ENCODE peak calls at places on chromosomes 13 and 19, in seven cellular contexts. G is pancreas, Y is uterus, X is fibroblast of lung, A is heart right ventricle, U is GM12878, N is gastrocnemius medialis. O is an unnamed sample. For H3K4me1 and H3K9me3, the result is how much of the 10 kb centered on the place peaks cover.

GRCh38 chr19:29098863-29099481 is 114.0 kb downstream of the UQCRFS1 start:
- DNase-seq in X (peak), G (peak), A (peak), N (peak), U (no peak), Y (peak), O (peak)

GRCh38 chr19:49196527-49197240 is 39.1 kb downstream of the TRPM4 start:
- DNase-seq in G (no peak), A (peak), X (peak), Y (peak), N (peak), U (no peak), O (no peak)

GRCh38 chr13:63696055-63696454 is 2280.4 kb upstream of the PCDH20 start:
- DNase-seq in X (peak), N (no peak), G (no peak), A (no peak), U (no peak), Y (no peak), O (no peak)

GRCh38 chr19:7395360-7395781 is 46.6 kb downstream of the ARHGEF18 start:
- DNase-seq in U (no peak), G (no peak), A (no peak), X (no peak), Y (no peak), N (no peak), O (no peak)

GRCh38 chr13:89150362-89150761 is 1479.2 kb downstream of the SLITRK5 start:
- DNase-seq in A (no peak), U (no peak), N (no peak), G (peak), Y (no peak), X (peak), O (no peak)

GRCh38 chr13:41916173-41916954 is 44.5 kb downstream of the VWA8 start:
- DNase-seq in X (peak), G (no peak), Y (no peak), A (no peak), U (peak), N (no peak), O (no peak)

GRCh38 chr13:26999499-26999898 is 172.1 kb downstream of the USP12 start:
- DNase-seq in A (no peak), U (no peak), X (no peak), N (no peak), G (no peak), Y (no peak), O (no peak)

GRCh38 chr19:53951436-53951835 is 11.3 kb upstream of the CACNG8 start:
- DNase-seq in N (no peak), Y (no peak), G (no peak), X (no peak), U (no peak), A (no peak), O (no peak)

GRCh38 chr19:34712606-34713261 is 21.3 kb upstream of the ZNF181 start:
- DNase-seq in N (peak), G (peak), X (peak), Y (peak), A (no peak), U (peak), O (no peak)

GRCh38 chr19:46830864-46831263 is 19.8 kb downstream of the AP2S1 start:
- DNase-seq in X (no peak), Y (no peak), G (no peak), U (no peak), N (no peak), A (no peak), O (no peak)

GRCh38 chr19:33690461-33691427 is 69.0 kb downstream of the CHST8 start:
- DNase-seq in Y (no peak), U (no peak), N (no peak), G (no peak), A (no peak), X (no peak), O (no peak)

GRCh38 chr19:51339687-51340656 is 2.0 kb downstream of the VSIG10L start:
- DNase-seq in U (peak), X (peak), Y (peak), A (peak), N (peak), G (peak), O (peak)

GRCh38 chr13:30818323-30818960 is 83.1 kb downstream of the ALOX5AP start:
- DNase-seq in N (no peak), X (peak), Y (peak), U (no peak), G (no peak), A (no peak), O (peak)

GRCh38 chr19:4326215-4326836 is 12.3 kb downstream of the STAP2 start:
- DNase-seq in Y (no peak), G (no peak), A (no peak), U (no peak), X (no peak), N (no peak), O (no peak)

GRCh38 chr19:3497757-3498515 is 2.5 kb downstream of the DOHH start:
- DNase-seq in A (no peak), G (no peak), U (no peak), X (no peak), Y (no peak), N (no peak), O (no peak)

GRCh38 chr13:49441846-49442245 is 2.0 kb downstream of the CAB39L start:
- DNase-seq in U (no peak), Y (no peak), X (peak), A (no peak), G (no peak), N (no peak), O (no peak)

GRCh38 chr13:44333950-44334675 is 39.5 kb upstream of the SERP2 start:
- DNase-seq in A (no peak), G (no peak), U (no peak), Y (no peak), X (no peak), N (no peak), O (no peak)

GRCh38 chr19:54179921-54180452 is 7.0 kb upstream of the TMC4 start:
- DNase-seq in Y (no peak), U (no peak), G (no peak), N (no peak), X (peak), A (no peak), O (no peak)

GRCh38 chr19:18612772-18613588 is at the start of gene TMEM59L:
- DNase-seq in A (no peak), U (no peak), N (no peak), Y (no peak), X (no peak), G (no peak), O (no peak)

GRCh38 chr13:80010846-80011245 is 330.1 kb downstream of the SPRY2 start:
- DNase-seq in G (no peak), U (no peak), N (no peak), Y (no peak), A (no peak), X (no peak), O (no peak)

GRCh38 chr19:29586401-29586800 is 19.7 kb upstream of the POP4 start:
- DNase-seq in A (no peak), Y (no peak), U (no peak), X (no peak), G (no peak), N (no peak), O (no peak)

GRCh38 chr13:98651716-98652115 is 74.8 kb upstream of the STK24 start:
- DNase-seq in Y (no peak), N (no peak), X (no peak), U (no peak), G (no peak), A (no peak), O (no peak)

GRCh38 chr19:17560205-17560595 is 4.8 kb downstream of the COLGALT1 start:
- DNase-seq in G (no peak), U (no peak), N (peak), X (peak), Y (peak), A (no peak), O (no peak)

GRCh38 chr19:49929611-49930482 is 543 bp upstream of the NUP62 start:
- DNase-seq in U (peak), N (peak), A (peak), G (peak), Y (peak), X (peak), O (peak)

GRCh38 chr19:45528149-45528743 is 21.0 kb downstream of the VASP start:
- DNase-seq in A (no peak), X (peak), G (peak), N (no peak), Y (no peak), U (no peak), O (no peak)

GRCh38 chr13:23350009-23350408 is 83.5 kb downstream of the SACS start:
- DNase-seq in Y (no peak), U (no peak), G (no peak), N (no peak), X (peak), A (no peak), O (no peak)

GRCh38 chr13:23349127-23349897 is 84.2 kb downstream of the SACS start:
- DNase-seq in N (no peak), Y (no peak), U (no peak), A (no peak), X (no peak), G (no peak), O (no peak)

GRCh38 chr13:23347601-23348000 is 85.9 kb downstream of the SACS start:
- DNase-seq in N (peak), Y (no peak), A (no peak), X (no peak), G (no peak), U (no peak), O (no peak)

GRCh38 chr13:23344923-23345322 is 88.6 kb downstream of the SACS start:
- DNase-seq in U (no peak), X (no peak), G (no peak), A (no peak), Y (no peak), N (no peak), O (no peak)

GRCh38 chr13:23348270-23349126 is 85.0 kb downstream of the SACS start:
- DNase-seq in Y (no peak), N (no peak), A (no peak), U (no peak), X (no peak), G (no peak), O (no peak)
- H3K27ac ChIP-seq in Y (no peak), N (peak), A (no peak), U (no peak), X (no peak), G (no peak), O (no peak)

DNA sequence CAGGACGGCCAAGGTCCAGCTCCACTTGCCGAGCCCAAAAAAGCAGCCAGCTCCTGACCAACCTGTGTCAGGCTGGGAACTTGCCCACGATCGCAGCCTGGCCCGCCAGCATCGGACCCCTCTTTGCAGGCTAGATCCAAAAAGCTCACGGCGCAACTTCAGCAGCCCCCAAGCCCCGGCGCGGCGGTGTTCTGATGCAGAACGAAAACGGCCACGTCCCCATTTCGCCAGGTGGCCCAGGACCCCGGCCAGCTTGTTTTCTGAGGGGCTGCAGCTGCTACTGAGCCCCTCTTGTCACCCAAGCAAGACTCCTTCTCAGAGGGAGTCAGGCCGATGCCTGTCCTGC is 1.3 kb downstream of the TMEM259 start:
- DNase-seq in U (no peak), G (no peak), Y (no peak), A (peak), N (no peak), X (no peak), O (no peak)
- H3K4me1 ChIP-seq in U (under half), G (under half), Y (under half), A (half or more), N (half or more), X (under half), O (half or more)

DNA sequence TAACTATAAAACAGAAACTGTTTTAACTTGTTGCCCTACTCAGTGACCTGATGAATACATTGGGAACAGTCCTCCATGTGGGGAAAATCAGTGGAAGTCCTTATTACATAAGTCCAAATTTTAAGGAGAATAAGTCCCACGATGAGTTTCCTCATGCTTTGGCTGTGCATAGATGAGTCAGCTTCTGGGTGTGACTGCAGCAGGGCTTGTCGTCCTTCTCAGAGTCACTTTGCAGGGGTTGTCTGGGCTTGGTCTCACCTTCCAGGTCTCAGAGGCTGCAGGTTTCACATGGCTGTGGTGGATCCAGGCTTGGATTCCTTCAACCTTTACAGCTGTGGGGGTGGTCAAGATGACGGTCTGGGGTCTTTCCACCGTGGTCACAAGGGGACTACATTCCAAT is 85.6 kb downstream of the SLC25A15 start:
- DNase-seq in G (no peak), X (no peak), N (no peak), A (no peak), U (no peak), Y (no peak), O (no peak)
- H3K9me3 ChIP-seq in G (under half), X (under half), N (under half), A (under half), U (under half), Y (under half), O (half or more)

GRCh38 chr19:31402931-31403330 is 53.7 kb upstream of the TSHZ3 start:
- DNase-seq in Y (no peak), U (no peak), X (peak), N (no peak), A (no peak), G (no peak), O (no peak)

GRCh38 chr19:31406106-31406505 is 56.9 kb upstream of the TSHZ3 start:
- DNase-seq in Y (no peak), G (no peak), A (no peak), N (no peak), X (no peak), U (no peak), O (no peak)

GRCh38 chr19:31413353-31413752 is 64.1 kb upstream of the TSHZ3 start:
- DNase-seq in U (no peak), N (no peak), G (no peak), Y (no peak), X (no peak), A (no peak), O (no peak)

DNA sequence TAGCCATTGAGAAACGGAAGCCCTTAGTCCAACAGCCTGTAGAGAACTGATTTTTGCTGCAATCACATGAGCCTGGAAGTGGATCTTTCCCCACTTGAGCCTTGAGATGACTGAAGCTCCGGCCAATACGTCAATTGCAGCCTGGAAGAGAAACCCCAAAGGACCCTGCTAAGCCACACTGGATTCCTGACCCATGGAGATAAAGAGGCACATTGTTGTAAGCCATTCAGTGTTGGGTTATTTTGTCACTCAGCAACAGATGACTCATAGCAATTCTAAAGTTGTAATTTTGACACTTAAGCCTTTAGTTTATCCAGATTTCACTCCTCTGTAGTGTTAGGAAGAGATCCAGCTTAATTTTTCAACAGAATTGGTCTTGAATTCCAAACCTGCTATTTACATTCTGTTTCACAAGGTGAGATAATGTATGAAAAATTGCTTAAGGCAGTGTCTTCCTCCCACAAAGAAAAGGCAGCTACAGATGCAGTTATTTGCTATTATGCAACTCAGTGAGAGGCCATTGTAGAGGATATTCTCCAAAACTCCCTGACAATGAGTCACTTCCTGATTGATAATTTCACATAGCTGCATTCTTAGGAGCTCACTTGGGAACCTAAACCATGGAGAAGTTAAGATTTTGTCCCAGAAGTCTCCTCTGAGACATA is 59.4 kb upstream of the TSHZ3 start:
- DNase-seq in A (no peak), X (peak), Y (peak), N (no peak), U (no peak), G (no peak), O (no peak)
- H3K27ac ChIP-seq in A (no peak), X (peak), Y (no peak), N (no peak), U (no peak), G (no peak), O (no peak)

GRCh38 chr13:39559838-39560237 is 43.2 kb downstream of the LHFPL6 start:
- DNase-seq in A (no peak), X (no peak), N (no peak), Y (no peak), U (no peak), G (no peak), O (no peak)

GRCh38 chr13:39556856-39557255 is 46.1 kb downstream of the LHFPL6 start:
- DNase-seq in Y (no peak), X (no peak), A (no peak), N (no peak), U (no peak), G (no peak), O (no peak)

GRCh38 chr13:39561971-39562370 is 41.0 kb downstream of the LHFPL6 start:
- DNase-seq in U (no peak), X (no peak), N (no peak), A (no peak), G (no peak), Y (no peak), O (no peak)

GRCh38 chr13:39554371-39554770 is 48.6 kb downstream of the LHFPL6 start:
- DNase-seq in G (no peak), U (no peak), A (no peak), Y (no peak), N (no peak), X (peak), O (no peak)

GRCh38 chr13:39557285-39557955 is 45.6 kb downstream of the LHFPL6 start:
- DNase-seq in X (no peak), G (no peak), A (no peak), Y (no peak), N (no peak), U (no peak), O (no peak)
- H3K4me1 ChIP-seq in X (under half), G (under half), A (half or more), Y (under half), N (under half), U (under half), O (under half)

O was measured in thoracic aorta.